ENCODE peak calls at places on chromosomes 6 and 20, in seven cellular contexts. S, F, C, A, Y, I and P are unnamed samples.

GRCh38 chr6:116410945-116411623 is 40.3 kb downstream of the DSE start:
- DNase-seq in S (no peak), F (no peak), C (peak), A (peak), Y (peak), I (no peak), P (peak)

GRCh38 chr20:50695144-50695872 is 4.0 kb upstream of the RIPOR3 start:
- DNase-seq in S (no peak), F (no peak), C (no peak), A (peak), Y (no peak), I (no peak), P (no peak)

GRCh38 chr6:18415671-18416340 is 28.7 kb downstream of the RNF144B start:
- DNase-seq in S (no peak), F (no peak), C (no peak), A (no peak), Y (peak), I (no peak), P (no peak)

GRCh38 chr6:10800810-10801209 is 37.5 kb downstream of the MAK start:
- DNase-seq in S (no peak), F (no peak), C (no peak), A (peak), Y (no peak), I (no peak), P (peak)

GRCh38 chr20:48544402-48545333 is 283.1 kb downstream of the PREX1 start:
- DNase-seq in S (no peak), F (no peak), C (no peak), A (no peak), Y (no peak), I (no peak), P (no peak)

GRCh38 chr6:31546962-31547726 is at the start of gene NFKBIL1:
- DNase-seq in S (peak), F (peak), C (peak), A (peak), Y (peak), I (peak), P (peak)

GRCh38 chr20:59643616-59644061 is 39.3 kb downstream of the PHACTR3 start:
- DNase-seq in S (no peak), F (no peak), C (no peak), A (no peak), Y (no peak), I (no peak), P (no peak)

GRCh38 chr6:127954082-127954481 is 53.2 kb upstream of the THEMIS start:
- DNase-seq in S (no peak), F (no peak), C (no peak), A (no peak), Y (no peak), I (no peak), P (no peak)

GRCh38 chr6:40986871-40987270 is 52.1 kb downstream of the UNC5CL start:
- DNase-seq in S (no peak), F (no peak), C (no peak), A (no peak), Y (no peak), I (no peak), P (no peak)

GRCh38 chr6:161029195-161029809 is 37.7 kb downstream of the MAP3K4 start:
- DNase-seq in S (no peak), F (no peak), C (no peak), A (peak), Y (no peak), I (no peak), P (peak)

GRCh38 chr6:161140554-161140875 is 133.3 kb downstream of the AGPAT4 start:
- DNase-seq in S (no peak), F (no peak), C (no peak), A (no peak), Y (no peak), I (no peak), P (no peak)

GRCh38 chr6:45880139-45880538 is 135.5 kb downstream of the CLIC5 start:
- DNase-seq in S (no peak), F (peak), C (peak), A (no peak), Y (no peak), I (no peak), P (no peak)

GRCh38 chr6:16851758-16852157 is 90.5 kb upstream of the ATXN1 start:
- DNase-seq in S (no peak), F (no peak), C (no peak), A (no peak), Y (no peak), I (no peak), P (no peak)

GRCh38 chr6:11730645-11731044 is 48.0 kb downstream of the ADTRP start:
- DNase-seq in S (no peak), F (no peak), C (no peak), A (no peak), Y (no peak), I (no peak), P (no peak)

GRCh38 chr6:7761047-7761446 is 35.1 kb downstream of the BMP6 start:
- DNase-seq in S (no peak), F (no peak), C (no peak), A (peak), Y (no peak), I (no peak), P (peak)

GRCh38 chr20:52959125-52959524 is 13.0 kb upstream of the TSHZ2 start:
- DNase-seq in S (no peak), F (no peak), C (no peak), A (no peak), Y (no peak), I (no peak), P (no peak)

GRCh38 chr6:147005499-147005898 is 198.7 kb upstream of the STXBP5 start:
- DNase-seq in S (no peak), F (no peak), C (no peak), A (no peak), Y (no peak), I (no peak), P (no peak)

GRCh38 chr6:134551245-134551960 is 233.5 kb upstream of the SGK1 start:
- DNase-seq in S (no peak), F (no peak), C (no peak), A (peak), Y (no peak), I (no peak), P (peak)

GRCh38 chr6:31734703-31735500 is 1.4 kb downstream of the CLIC1 start:
- DNase-seq in S (peak), F (no peak), C (peak), A (peak), Y (no peak), I (peak), P (peak)

GRCh38 chr20:49937023-49937929 is 1.1 kb downstream of the RNF114 start:
- DNase-seq in S (no peak), F (no peak), C (no peak), A (peak), Y (no peak), I (no peak), P (no peak)

GRCh38 chr20:33673411-33674293 is 576 bp downstream of the NECAB3 start:
- DNase-seq in S (no peak), F (no peak), C (no peak), A (no peak), Y (no peak), I (no peak), P (no peak)

GRCh38 chr6:147974376-147974775 is 368.3 kb upstream of the SASH1 start:
- DNase-seq in S (no peak), F (no peak), C (no peak), A (peak), Y (no peak), I (no peak), P (peak)

GRCh38 chr20:55353206-55353605 is 652.1 kb downstream of the CBLN4 start:
- DNase-seq in S (no peak), F (no peak), C (no peak), A (no peak), Y (no peak), I (no peak), P (no peak)

GRCh38 chr20:33532753-33533459 is 43.0 kb downstream of the CBFA2T2 start:
- DNase-seq in S (no peak), F (no peak), C (no peak), A (no peak), Y (no peak), I (no peak), P (no peak)

GRCh38 chr20:17570347-17571152 is 675 bp downstream of the DSTN start:
- DNase-seq in S (peak), F (peak), C (peak), A (peak), Y (peak), I (peak), P (peak)

GRCh38 chr6:125611573-125612399 is 137.6 kb upstream of the HEY2 start:
- DNase-seq in S (peak), F (no peak), C (peak), A (no peak), Y (no peak), I (no peak), P (peak)

GRCh38 chr6:138499303-138499991 is at the start of gene NHSL1:
- DNase-seq in S (no peak), F (no peak), C (no peak), A (peak), Y (no peak), I (no peak), P (no peak)

GRCh38 chr6:42402184-42402583 is 49.5 kb downstream of the TRERF1 start:
- DNase-seq in S (no peak), F (no peak), C (no peak), A (peak), Y (no peak), I (no peak), P (peak)

GRCh38 chr6:73672290-73672689 is 18.5 kb upstream of the SLC17A5 start:
- DNase-seq in S (no peak), F (no peak), C (no peak), A (no peak), Y (no peak), I (no peak), P (no peak)
- TF ChIP-seq CTCF in S (no peak), F (no peak), C (no peak), A (no peak), Y (no peak), I (no peak), P (no peak)

GRCh38 chr6:164106345-164106769 is 691.8 kb downstream of the QKI start:
- DNase-seq in S (peak), F (no peak), C (peak), A (no peak), Y (no peak), I (peak), P (peak)
- TF ChIP-seq CTCF in S (peak), F (peak), C (peak), A (no peak), Y (peak), I (peak), P (no peak)

GRCh38 chr6:123383718-123384117 is 253.0 kb downstream of the TRDN start:
- DNase-seq in S (no peak), F (no peak), C (no peak), A (no peak), Y (no peak), I (no peak), P (no peak)

DNA sequence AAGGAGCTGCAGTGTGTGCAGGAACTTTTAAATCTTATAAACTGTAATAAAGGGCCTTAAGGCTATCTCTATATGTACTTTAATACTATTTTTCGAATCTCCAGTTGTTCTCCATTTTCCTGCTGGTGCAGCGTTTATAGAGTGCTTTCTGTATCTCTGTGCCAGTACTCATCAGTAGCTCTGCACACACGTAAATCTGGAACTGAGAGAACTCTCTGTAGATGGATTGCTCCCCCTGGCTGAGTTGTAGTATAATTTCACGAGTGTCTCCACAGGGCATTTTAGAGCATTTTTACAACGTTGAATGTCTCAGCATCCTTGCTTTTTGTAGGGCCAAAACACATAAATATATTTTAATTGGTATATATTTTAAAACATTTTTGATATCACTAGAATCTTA is 256.5 kb downstream of the TRDN start:
- DNase-seq in S (peak), F (no peak), C (no peak), A (peak), Y (no peak), I (no peak), P (peak)
- TF ChIP-seq CTCF in S (peak), F (peak), C (peak), A (peak), Y (peak), I (peak), P (peak)

DNA sequence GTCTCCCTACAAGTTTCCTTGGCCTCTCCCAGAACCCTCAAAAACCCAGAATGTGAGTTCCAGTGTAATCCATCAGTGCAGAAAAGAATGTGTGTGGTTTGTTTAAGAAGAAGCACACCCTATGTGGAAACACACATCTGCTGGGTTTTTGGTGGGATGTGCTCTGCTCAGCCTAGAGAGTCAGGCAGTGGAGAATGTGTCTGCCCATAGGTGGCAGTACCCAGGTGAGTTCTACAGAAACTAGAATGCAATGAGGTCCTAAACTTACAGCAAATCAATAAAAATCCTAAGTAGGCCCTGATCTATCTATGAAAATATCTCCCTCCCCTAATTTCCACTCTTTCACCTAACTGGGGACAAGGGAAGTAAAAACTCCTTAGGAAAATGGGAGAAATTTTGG is 437.3 kb downstream of the DHX35 start:
- DNase-seq in S (no peak), F (no peak), C (no peak), A (no peak), Y (no peak), I (no peak), P (no peak)
- TF ChIP-seq CTCF in S (no peak), F (peak), C (no peak), A (no peak), Y (no peak), I (no peak), P (no peak)

DNA sequence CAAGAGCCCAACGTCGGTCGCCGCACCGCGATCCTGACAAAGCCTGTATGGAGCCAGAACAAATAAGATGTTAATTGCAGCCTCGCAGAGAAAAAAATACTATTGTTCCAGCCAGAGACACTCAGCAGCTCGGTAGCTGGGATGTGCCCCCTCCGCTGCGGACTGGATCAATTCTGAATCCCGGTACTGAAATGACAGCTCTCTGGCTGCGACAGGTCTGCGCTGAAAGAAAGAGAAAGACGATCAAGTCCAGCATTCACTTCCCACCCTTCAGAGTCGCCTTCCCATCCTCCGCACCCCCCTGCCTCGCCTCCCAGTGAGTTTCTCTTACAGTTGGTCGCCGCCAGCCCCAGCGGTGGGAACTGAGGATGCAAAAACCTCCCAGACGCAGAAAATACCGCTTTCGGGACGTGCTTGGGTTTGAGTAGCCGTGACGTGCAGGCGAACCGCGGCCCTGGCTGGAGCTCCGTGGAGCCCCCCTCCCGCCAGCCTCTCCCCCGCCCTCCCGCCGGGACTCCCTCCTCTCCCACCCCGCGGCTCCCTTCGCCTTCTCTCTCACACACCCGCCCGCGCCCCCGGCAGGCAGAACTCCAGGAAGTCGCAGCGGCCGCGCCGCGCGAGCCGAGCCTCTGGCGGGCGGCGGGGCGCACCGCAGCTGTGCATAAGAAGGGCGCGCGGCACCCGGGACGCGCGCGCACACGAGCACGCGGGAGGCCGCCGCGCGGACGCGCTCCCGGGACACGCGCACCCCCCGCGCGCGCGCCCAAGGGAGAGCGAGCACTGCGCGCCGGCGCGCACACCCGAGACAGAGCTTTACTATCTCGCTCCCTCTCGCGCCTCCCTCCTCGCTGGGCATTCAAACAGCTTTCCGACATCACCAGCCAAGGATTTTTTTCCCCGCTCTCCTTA is at the start of gene ADGRB3:
- DNase-seq in S (peak), F (peak), C (peak), A (peak), Y (peak), I (peak), P (no peak)
- TF ChIP-seq CTCF in S (no peak), F (peak), C (peak), A (no peak), Y (no peak), I (no peak), P (no peak)

GRCh38 chr6:104484191-104484590 is 375.5 kb downstream of the HACE1 start:
- DNase-seq in S (no peak), F (no peak), C (no peak), A (no peak), Y (no peak), I (no peak), P (no peak)

GRCh38 chr6:104484626-104485025 is 375.1 kb downstream of the HACE1 start:
- DNase-seq in S (no peak), F (no peak), C (no peak), A (no peak), Y (no peak), I (no peak), P (no peak)

GRCh38 chr6:104477569-104477968 is 382.1 kb downstream of the HACE1 start:
- DNase-seq in S (no peak), F (no peak), C (no peak), A (no peak), Y (no peak), I (no peak), P (no peak)

GRCh38 chr6:104486003-104486402 is 373.7 kb downstream of the HACE1 start:
- DNase-seq in S (no peak), F (no peak), C (no peak), A (no peak), Y (no peak), I (no peak), P (no peak)

DNA sequence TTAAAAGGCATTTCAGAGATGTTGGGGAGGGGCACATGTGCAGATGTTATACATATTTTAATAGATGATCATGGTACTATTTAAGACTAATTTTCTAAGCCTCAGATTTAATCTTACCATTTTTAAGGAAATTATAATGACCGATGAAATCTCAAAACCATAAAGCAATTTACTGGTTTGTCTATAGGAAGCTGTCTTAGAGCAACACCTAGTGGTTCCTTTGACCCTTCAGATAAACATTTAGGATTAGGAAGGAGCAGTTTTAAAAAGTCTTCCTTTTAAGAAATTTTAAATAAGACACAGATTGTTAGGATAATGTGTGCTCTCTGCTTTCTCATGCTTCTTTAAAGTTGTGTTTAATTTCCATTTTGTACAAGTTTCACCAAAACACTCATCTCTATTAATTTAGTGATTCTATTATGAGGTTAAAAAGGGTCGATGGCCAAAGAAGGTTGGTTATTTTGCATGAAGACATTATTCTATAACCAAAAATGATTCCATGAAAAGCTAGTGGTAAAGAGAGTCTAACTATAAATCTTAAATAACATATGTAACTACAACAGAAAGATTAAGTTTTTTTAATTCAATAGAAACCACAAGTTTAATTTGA is 376.4 kb downstream of the HACE1 start:
- DNase-seq in S (no peak), F (no peak), C (no peak), A (no peak), Y (no peak), I (no peak), P (peak)
- TF ChIP-seq CTCF in S (no peak), F (peak), C (no peak), A (peak), Y (no peak), I (peak), P (peak)

GRCh38 chr6:39642300-39642699 is 82.9 kb downstream of the KIF6 start:
- DNase-seq in S (no peak), F (no peak), C (no peak), A (no peak), Y (no peak), I (no peak), P (no peak)
- TF ChIP-seq CTCF in S (no peak), F (no peak), C (no peak), A (no peak), Y (no peak), I (no peak), P (no peak)

DNA sequence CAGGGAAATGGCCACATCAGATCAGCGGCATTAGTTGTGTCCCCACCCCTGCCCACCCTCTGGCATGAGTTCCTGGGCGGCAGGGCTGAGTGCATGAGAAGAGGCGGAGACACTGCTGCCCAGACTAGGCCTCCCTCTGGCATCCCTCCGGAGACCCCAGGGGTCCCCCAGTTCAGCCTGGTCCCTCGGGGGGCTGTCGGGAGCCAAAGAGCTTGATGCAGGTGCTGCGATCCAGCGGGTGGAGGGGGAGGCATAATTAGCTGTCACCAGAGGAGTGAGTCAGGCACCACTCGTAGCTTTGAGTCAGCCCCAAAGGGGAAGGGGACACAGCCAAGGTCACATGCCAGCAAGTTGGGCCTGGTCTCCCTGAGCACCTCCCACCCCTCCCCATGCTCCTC is 34.5 kb downstream of the DLGAP4 start:
- DNase-seq in S (no peak), F (no peak), C (no peak), A (no peak), Y (no peak), I (no peak), P (no peak)
- TF ChIP-seq CTCF in S (no peak), F (no peak), C (no peak), A (no peak), Y (no peak), I (no peak), P (no peak)

GRCh38 chr20:57714409-57715267 is 4.8 kb upstream of the PMEPA1 start:
- DNase-seq in S (no peak), F (no peak), C (no peak), A (peak), Y (no peak), I (no peak), P (peak)
- TF ChIP-seq CTCF in S (no peak), F (no peak), C (no peak), A (no peak), Y (no peak), I (no peak), P (no peak)